ENCODE peak calls at places on chromosomes 7 and 10, in four cellular contexts. F is H1, K is GM12878, I is HepG2. Y is an unnamed sample.

GRCh38 chr7:35508623-35509400 is 186.1 kb downstream of the HERPUD2 start:
- DNase-seq in F (no peak), K (no peak), I (no peak), Y (no peak)

GRCh38 chr7:106839511-106839910 is 25.6 kb upstream of the PIK3CG start:
- DNase-seq in I (no peak), K (no peak), F (no peak), Y (no peak)

GRCh38 chr10:124560377-124560776 is 98.8 kb downstream of the LHPP start:
- DNase-seq in K (no peak), F (no peak), I (no peak), Y (no peak)

GRCh38 chr10:91071786-91072185 is 148.7 kb upstream of the PCGF5 start:
- DNase-seq in I (no peak), K (no peak), F (no peak), Y (no peak)

GRCh38 chr7:158517571-158517970 is 70.1 kb downstream of the PTPRN2 start:
- DNase-seq in F (no peak), I (no peak), K (no peak), Y (no peak)

GRCh38 chr7:82548141-82548688 is 104.6 kb upstream of the CACNA2D1 start:
- DNase-seq in I (no peak), F (no peak), K (no peak), Y (no peak)

GRCh38 chr7:99123571-99124033 is 20.3 kb downstream of the SMURF1 start:
- DNase-seq in K (no peak), F (no peak), I (no peak), Y (no peak)

GRCh38 chr10:98067165-98067564 is 36.7 kb upstream of the CRTAC1 start:
- DNase-seq in I (no peak), K (no peak), F (no peak), Y (no peak)

GRCh38 chr7:50962962-50963374 is 180.3 kb upstream of the GRB10 start:
- DNase-seq in F (no peak), I (peak; percentile 41), K (no peak), Y (peak; percentile 58)

GRCh38 chr7:121576148-121576921 is 180.2 kb upstream of the FAM3C start:
- DNase-seq in F (no peak), I (no peak), K (no peak), Y (no peak)

GRCh38 chr10:82813856-82814255 is 938.9 kb downstream of the NRG3 start:
- DNase-seq in F (no peak), I (peak; percentile 2), K (no peak), Y (no peak)

GRCh38 chr10:9596368-9596920 is 1421.2 kb upstream of the CELF2 start:
- DNase-seq in F (no peak), I (no peak), K (no peak), Y (no peak)

GRCh38 chr7:35727571-35727970 is 32.6 kb upstream of the HERPUD2 start:
- DNase-seq in F (no peak), I (no peak), K (no peak), Y (no peak)

GRCh38 chr10:129709627-129710509 is 242.8 kb downstream of the MGMT start:
- DNase-seq in I (no peak), F (no peak), K (no peak), Y (no peak)

GRCh38 chr7:16804674-16805439 is at the start of gene AGR2:
- DNase-seq in I (no peak), F (no peak), K (no peak), Y (no peak)

GRCh38 chr7:23277359-23277989 is 21.7 kb upstream of the MALSU1 start:
- DNase-seq in K (peak; percentile 41), I (peak; percentile 76), F (peak; percentile 15), Y (peak; percentile 68)

GRCh38 chr7:155763721-155764431 is 48.4 kb downstream of the SHH start:
- DNase-seq in F (no peak), I (no peak), K (no peak), Y (no peak)

GRCh38 chr10:124354411-124355382 is 64.0 kb downstream of the OAT start:
- DNase-seq in K (no peak), F (no peak), I (peak; percentile 75), Y (peak; percentile 68)

GRCh38 chr10:14545827-14546226 is 215.1 kb upstream of the FRMD4A start:
- DNase-seq in F (no peak), I (no peak), K (no peak), Y (no peak)

GRCh38 chr7:149354119-149354518 is 92.1 kb downstream of the ZNF783 start:
- DNase-seq in F (no peak), K (no peak), I (no peak), Y (no peak)

DNA sequence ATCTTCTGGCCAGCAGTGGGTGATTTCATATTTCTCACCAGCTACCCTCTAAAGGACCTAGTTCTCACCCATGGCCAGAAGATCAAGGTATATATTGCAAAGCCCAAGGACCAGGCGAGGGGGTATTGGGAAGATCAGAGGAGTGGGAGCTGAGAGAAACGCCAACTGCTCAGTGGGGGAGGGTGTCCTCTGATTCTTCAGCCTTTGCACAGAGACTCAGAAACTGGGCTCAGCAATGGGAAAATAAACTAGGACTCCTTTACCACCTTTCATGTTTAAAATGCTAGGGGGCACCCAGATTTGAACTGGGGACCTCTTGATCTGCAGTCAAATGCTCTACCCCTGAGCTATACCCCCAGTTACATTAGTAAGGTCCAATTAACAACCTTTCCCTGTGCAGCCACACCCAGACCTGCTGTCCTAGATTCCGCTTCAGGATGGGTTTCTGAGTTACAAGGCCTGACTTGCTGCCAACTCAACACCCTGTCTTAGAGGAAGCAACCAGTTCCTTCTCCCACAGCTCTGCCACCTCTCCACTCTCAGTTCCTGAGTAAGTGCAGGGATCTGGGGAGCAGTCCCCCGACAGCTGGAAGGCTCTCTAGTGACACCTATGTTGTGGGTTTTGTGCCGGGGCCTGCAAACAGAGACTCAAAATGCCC is 93.5 kb downstream of the ZNF783 start:
- DNase-seq in F (peak; percentile 81), K (no peak), I (peak; percentile 26), Y (peak; percentile 46)
- TF ChIP-seq YY1 in F (no peak), K (no peak), I (no peak), Y (no peak)

GRCh38 chr10:106967482-106967881 is 197.0 kb downstream of the SORCS1 start:
- DNase-seq in K (no peak), F (no peak), I (no peak), Y (no peak)
- TF ChIP-seq HDAC6 in K (no peak), F (no peak), I (no peak), Y (no peak)

DNA sequence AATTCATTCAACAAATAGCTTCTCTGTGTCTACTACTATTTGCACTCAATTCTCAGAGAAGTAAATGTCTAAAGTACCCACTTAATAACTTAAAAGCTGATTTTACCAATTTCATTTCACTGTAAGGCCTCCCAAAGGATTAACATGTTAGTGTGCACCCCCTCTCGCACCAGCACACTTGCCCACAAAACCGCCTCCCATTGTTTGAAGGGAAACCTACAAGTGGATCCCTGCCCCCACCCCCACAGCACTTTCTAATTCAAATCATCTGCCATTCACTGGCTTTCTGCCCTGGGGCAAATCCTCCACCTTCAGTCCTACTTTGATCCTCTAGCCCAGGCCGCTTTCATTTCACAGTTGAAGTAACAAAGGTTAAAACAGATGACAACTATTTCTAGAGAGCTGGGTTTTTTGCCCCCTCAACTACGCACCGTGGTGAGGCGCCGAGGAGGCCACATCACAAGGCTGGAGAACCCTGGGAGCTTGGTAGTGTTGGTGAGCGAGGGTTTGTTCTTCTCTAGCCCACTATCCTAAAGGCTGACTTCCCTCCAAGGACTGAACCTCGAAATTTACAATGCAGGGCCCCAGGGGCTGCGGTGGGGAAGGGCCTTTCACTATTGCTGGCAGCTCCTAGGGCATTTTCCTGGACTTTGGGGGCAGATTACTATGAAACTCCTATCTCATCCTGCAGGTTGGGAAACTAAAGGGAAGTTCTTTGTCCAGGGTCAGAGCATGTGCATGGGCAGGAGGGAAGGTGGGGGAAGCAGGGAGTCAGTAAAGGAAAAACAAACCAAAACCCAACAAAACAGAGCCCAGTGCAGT is 517.4 kb upstream of the ZMIZ1 start:
- DNase-seq in I (peak; percentile 81), F (peak; percentile 70), K (no peak), Y (no peak)
- TF ChIP-seq YY1 in I (no peak), F (no peak), K (no peak), Y (no peak)

DNA sequence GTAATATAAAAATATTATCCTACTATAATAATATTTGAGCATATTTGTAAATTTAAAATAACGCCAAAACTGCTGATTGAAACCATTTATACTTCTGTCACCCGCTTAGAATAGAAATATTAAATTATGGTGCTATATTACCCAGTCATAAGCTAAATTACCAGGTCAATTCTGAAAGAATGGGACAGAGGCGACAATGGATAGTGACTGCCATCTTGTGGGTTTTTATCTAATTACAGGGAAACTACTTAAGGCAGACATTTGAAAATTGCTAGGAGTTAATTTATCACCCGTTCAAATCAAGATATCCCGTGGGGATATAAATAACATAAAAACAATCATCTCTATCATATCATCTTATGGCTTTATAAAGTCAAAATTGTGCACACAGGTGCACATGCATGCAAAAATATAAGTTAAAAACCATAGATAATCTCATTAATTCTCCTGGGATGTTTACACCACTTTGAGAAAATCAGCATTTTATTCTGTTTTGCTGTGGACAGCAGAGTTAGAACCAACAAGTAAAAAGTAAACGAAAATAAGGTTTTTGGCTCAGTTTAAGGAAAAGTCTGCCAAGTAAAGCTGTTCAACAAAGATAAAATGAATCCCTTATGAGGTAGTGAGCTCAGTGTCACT is 41.3 kb upstream of the HPSE2 start:
- DNase-seq in K (no peak), I (peak; percentile 17), F (no peak), Y (peak; percentile 23)
- TF ChIP-seq HDAC6 in K (no peak), I (no peak), F (no peak), Y (no peak)

DNA sequence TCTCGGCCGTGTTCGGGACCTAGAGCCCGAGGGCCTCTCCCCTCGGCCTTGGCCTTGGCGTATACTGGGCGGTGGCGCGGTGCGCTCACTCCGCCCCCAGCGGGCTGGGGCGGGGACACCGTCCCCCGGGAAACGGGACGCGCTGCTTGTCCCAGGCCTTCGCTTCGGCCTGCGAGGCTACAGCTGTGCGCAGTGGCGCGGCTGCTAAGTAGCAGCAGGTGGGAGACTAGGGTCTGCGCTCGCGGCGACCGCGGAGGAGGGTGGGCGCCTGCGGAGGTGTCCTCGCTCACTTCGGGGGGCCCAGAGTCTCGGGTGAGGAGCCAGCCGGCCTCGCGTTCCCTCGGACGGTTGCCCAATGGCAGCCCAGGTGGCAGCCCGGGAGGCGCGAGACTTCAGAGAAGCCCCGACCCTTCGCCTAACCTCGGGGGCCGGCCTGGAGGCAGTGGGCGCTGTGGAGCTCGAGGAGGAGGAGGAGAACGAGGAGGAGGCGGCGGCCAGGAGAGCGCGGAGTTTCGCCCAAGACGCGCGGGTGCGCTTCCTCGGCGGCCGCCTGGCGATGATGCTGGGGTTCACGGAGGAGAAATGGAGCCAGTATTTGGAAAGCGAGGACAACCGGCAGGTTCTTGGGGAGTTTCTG is at the start of gene DNAH11:
- DNase-seq in K (no peak), I (no peak), F (peak; percentile 33), Y (peak; percentile 29)
- TF ChIP-seq YY1 in K (no peak), I (no peak), F (no peak), Y (no peak)

GRCh38 chr10:71517310-71518159 is 120.8 kb downstream of the CDH23 start:
- DNase-seq in I (no peak), K (no peak), F (no peak), Y (no peak)

GRCh38 chr10:71516890-71517289 is 120.2 kb downstream of the CDH23 start:
- DNase-seq in K (no peak), F (no peak), I (no peak), Y (no peak)

GRCh38 chr10:71522438-71523144 is 125.9 kb downstream of the CDH23 start:
- DNase-seq in I (peak; percentile 13), F (no peak), K (no peak), Y (peak; percentile 36)

GRCh38 chr10:71521504-71522290 is 125.0 kb downstream of the CDH23 start:
- DNase-seq in F (no peak), K (no peak), I (no peak), Y (no peak)

DNA sequence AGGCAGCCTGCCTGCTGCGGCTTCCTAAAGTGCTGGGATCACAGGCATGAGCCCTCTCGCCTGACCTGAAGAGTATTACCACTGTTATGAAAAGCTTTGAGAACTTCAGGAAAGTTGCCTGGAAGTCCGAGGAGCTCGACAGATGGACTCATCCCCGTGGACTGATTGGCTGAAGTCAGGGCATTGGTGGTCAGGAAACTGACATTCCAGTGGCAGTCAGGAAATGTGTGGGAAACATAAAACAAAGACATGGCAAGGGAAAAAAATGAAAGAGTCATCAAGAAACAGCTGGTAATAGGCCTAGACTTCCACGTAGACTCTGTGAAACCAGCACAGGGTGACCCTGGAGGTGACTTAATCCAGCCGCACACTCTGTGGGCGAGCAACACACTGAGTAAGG is 123.3 kb downstream of the CDH23 start:
- DNase-seq in K (no peak), I (no peak), F (no peak), Y (no peak)
- TF ChIP-seq HDAC6 in K (no peak), I (no peak), F (no peak), Y (no peak)